ENCODE peak calls at places on chromosome 5, in eight cellular contexts. U is DMS53, S is head of caudate nucleus, P is mammary epithelial cell, I is mucosa of descending colon, R is choroid plexus epithelial cell, G is GM18507, F is AG04450. E is an unnamed sample.

GRCh38 chr5:62343428-62343827 is 37.4 kb downstream of the KIF2A start:
- DNase-seq in U (no peak), S (no peak), P (peak; percentile 57), I (no peak), R (no peak), G (no peak), F (no peak), E (no peak)

GRCh38 chr5:159459951-159460538 is 129.8 kb upstream of the IL12B start:
- DNase-seq in U (peak; percentile 78), S (no peak), P (peak; percentile 21), I (no peak), R (peak; percentile 71), G (no peak), F (no peak), E (no peak)

GRCh38 chr5:82365744-82366228 is 87.6 kb upstream of the RPS23 start:
- DNase-seq in U (peak; percentile 86), S (no peak), P (peak; percentile 100), I (no peak), R (peak; percentile 94), G (no peak), F (no peak), E (peak; percentile 58)

GRCh38 chr5:134100283-134101011 is 14.0 kb upstream of the TCF7 start:
- DNase-seq in U (peak; percentile 19), S (no peak), P (peak; percentile 93), I (peak; percentile 51), R (peak; percentile 83), G (peak; percentile 82), F (no peak), E (no peak)

GRCh38 chr5:57450991-57451876 is 31.4 kb downstream of the ACTBL2 start:
- DNase-seq in U (no peak), S (no peak), P (no peak), I (no peak), R (peak; percentile 92), G (no peak), F (no peak), E (peak; percentile 5)

GRCh38 chr5:58497956-58498942 is 7.0 kb downstream of the GAPT start:
- DNase-seq in U (peak; percentile 63), S (peak; percentile 56), P (peak; percentile 2), I (no peak), R (peak; percentile 64), G (no peak), F (peak; percentile 6), E (peak; percentile 64)

GRCh38 chr5:33283243-33283642 is 157.5 kb upstream of the TARS1 start:
- DNase-seq in U (no peak), S (no peak), P (no peak), I (no peak), R (no peak), G (no peak), F (no peak), E (no peak)

GRCh38 chr5:175836741-175837729 is 34.3 kb upstream of the CPLX2 start:
- DNase-seq in U (no peak), S (no peak), P (no peak), I (no peak), R (no peak), G (no peak), F (no peak), E (no peak)

GRCh38 chr5:32100230-32100629 is 73.9 kb downstream of the GOLPH3 start:
- DNase-seq in U (no peak), S (peak; percentile 55), P (no peak), I (no peak), R (no peak), G (no peak), F (no peak), E (no peak)

GRCh38 chr5:36242534-36243144 is 914 bp upstream of the NADK2 start:
- DNase-seq in U (peak; percentile 57), S (peak; percentile 10), P (no peak), I (peak; percentile 23), R (no peak), G (no peak), F (no peak), E (no peak)

GRCh38 chr5:92504346-92504745 is 1076.7 kb downstream of the NR2F1-AS1 start:
- DNase-seq in U (peak; percentile 58), S (no peak), P (peak; percentile 38), I (no peak), R (no peak), G (no peak), F (no peak), E (no peak)

GRCh38 chr5:173733831-173734491 is 117.5 kb upstream of the BOD1 start:
- DNase-seq in U (peak; percentile 89), S (no peak), P (no peak), I (no peak), R (no peak), G (peak; percentile 53), F (no peak), E (no peak)

GRCh38 chr5:129400395-129400983 is 59.6 kb upstream of the ADAMTS19 start:
- DNase-seq in U (peak; percentile 35), S (no peak), P (no peak), I (no peak), R (peak; percentile 15), G (no peak), F (no peak), E (no peak)

GRCh38 chr5:59100875-59101274 is 518.0 kb downstream of the RAB3C start:
- DNase-seq in U (no peak), S (no peak), P (no peak), I (no peak), R (no peak), G (no peak), F (no peak), E (no peak)

GRCh38 chr5:90548069-90548593 is 10.5 kb upstream of the ADGRV1 start:
- DNase-seq in U (peak; percentile 98), S (no peak), P (no peak), I (peak; percentile 65), R (no peak), G (no peak), F (no peak), E (peak; percentile 93)

GRCh38 chr5:83340511-83340918 is 131.0 kb upstream of the VCAN start:
- DNase-seq in U (no peak), S (no peak), P (no peak), I (no peak), R (no peak), G (no peak), F (no peak), E (no peak)

GRCh38 chr5:111748304-111748763 is 8.7 kb downstream of the NREP start:
- DNase-seq in U (peak; percentile 14), S (no peak), P (peak; percentile 91), I (no peak), R (peak; percentile 81), G (no peak), F (peak; percentile 67), E (no peak)

GRCh38 chr5:56123531-56124243 is 109.4 kb downstream of the ANKRD55 start:
- DNase-seq in U (peak; percentile 62), S (no peak), P (peak; percentile 78), I (peak; percentile 27), R (peak; percentile 99), G (no peak), F (peak; percentile 98), E (peak; percentile 22)

GRCh38 chr5:136043968-136044610 is 15.3 kb downstream of the TGFBI start:
- DNase-seq in U (no peak), S (no peak), P (no peak), I (no peak), R (no peak), G (no peak), F (no peak), E (no peak)

GRCh38 chr5:138647261-138647788 is 72.1 kb upstream of the HSPA9 start:
- DNase-seq in U (no peak), S (no peak), P (no peak), I (no peak), R (peak; percentile 38), G (no peak), F (no peak), E (no peak)

E was measured in HT-29.